ENCODE peak calls at places on chromosomes 2 and 18, in seven cellular contexts. W is stomach, X is GM12878, U is heart left ventricle, V is A549, H is K562, J is tibial nerve. L is an unnamed sample. For H3K4me1, the result is how much of the 10 kb centered on the place peaks cover.

GRCh38 chr2:177579486-177580036 is 187.0 kb downstream of the AGPS start:
- DNase-seq in W (no peak), V (no peak), U (no peak), H (no peak), J (no peak), X (no peak), L (no peak)

GRCh38 chr2:98465456-98466201 is 21.0 kb downstream of the INPP4A start:
- DNase-seq in V (no peak), X (peak), J (peak), W (peak), H (peak), U (peak), L (no peak)

GRCh38 chr18:53764086-53764485 is 460.4 kb downstream of the MBD2 start:
- DNase-seq in W (no peak), J (no peak), X (no peak), V (no peak), H (no peak), U (no peak), L (no peak)

GRCh38 chr2:43082111-43082877 is 144.1 kb downstream of the ZFP36L2 start:
- DNase-seq in V (peak), W (no peak), H (no peak), J (peak), U (peak), X (no peak), L (no peak)

GRCh38 chr2:219125886-219126270 is 34.7 kb downstream of the NHEJ1 start:
- DNase-seq in V (no peak), W (no peak), J (no peak), H (no peak), X (no peak), U (no peak), L (no peak)

GRCh38 chr2:29568135-29568534 is 353.3 kb downstream of the ALK start:
- DNase-seq in W (no peak), U (no peak), H (no peak), X (no peak), V (no peak), J (no peak), L (no peak)

GRCh38 chr2:181073896-181074295 is 93.5 kb downstream of the UBE2E3 start:
- DNase-seq in X (no peak), U (no peak), V (no peak), J (no peak), W (no peak), H (no peak), L (no peak)

GRCh38 chr18:62766266-62766665 is 50.9 kb downstream of the PHLPP1 start:
- DNase-seq in V (no peak), W (no peak), X (no peak), H (no peak), U (no peak), J (no peak), L (no peak)

GRCh38 chr2:40103163-40103562 is 324.1 kb upstream of the THUMPD2 start:
- DNase-seq in X (no peak), J (no peak), H (no peak), U (no peak), W (no peak), V (no peak), L (no peak)

GRCh38 chr2:227183657-227184367 is 19.4 kb downstream of the COL4A3 start:
- DNase-seq in W (no peak), V (peak), U (no peak), H (no peak), X (no peak), J (no peak), L (no peak)

GRCh38 chr2:119756837-119757236 is 2.9 kb upstream of the PTPN4 start:
- DNase-seq in H (peak), X (no peak), V (no peak), W (peak), U (peak), J (peak), L (no peak)

GRCh38 chr2:119760237-119760807 is 600 bp downstream of the PTPN4 start:
- DNase-seq in X (no peak), W (peak), H (no peak), J (no peak), V (no peak), U (peak), L (no peak)

GRCh38 chr2:119758881-119759450 is 756 bp upstream of the PTPN4 start:
- DNase-seq in U (no peak), H (no peak), X (no peak), V (no peak), W (no peak), J (no peak), L (no peak)

GRCh38 chr2:119760876-119761275 is 1.2 kb downstream of the PTPN4 start:
- DNase-seq in U (no peak), W (no peak), V (no peak), J (no peak), H (no peak), X (no peak), L (no peak)

GRCh38 chr2:119759451-119760236 is at the start of gene PTPN4:
- DNase-seq in W (peak), H (peak), V (peak), U (peak), X (peak), J (peak), L (peak)
- TF ChIP-seq CTCF in W (no peak), H (no peak), V (no peak), U (no peak), X (no peak), J (no peak), L (no peak)

GRCh38 chr2:119086327-119086726 is 72.2 kb downstream of the C1QL2 start:
- DNase-seq in U (no peak), H (no peak), X (no peak), V (no peak), W (no peak), J (no peak), L (no peak)
- H3K4me1 ChIP-seq in U (under half), H (under half), X (under half), V (under half), W (under half), J (under half), L (under half)

GRCh38 chr2:158583923-158584322 is 127.2 kb downstream of the PKP4 start:
- DNase-seq in W (no peak), H (no peak), U (no peak), V (no peak), X (no peak), J (no peak), L (no peak)

GRCh38 chr2:158586491-158586890 is 129.7 kb downstream of the PKP4 start:
- DNase-seq in W (no peak), U (no peak), H (no peak), J (no peak), X (no peak), V (peak), L (no peak)

DNA sequence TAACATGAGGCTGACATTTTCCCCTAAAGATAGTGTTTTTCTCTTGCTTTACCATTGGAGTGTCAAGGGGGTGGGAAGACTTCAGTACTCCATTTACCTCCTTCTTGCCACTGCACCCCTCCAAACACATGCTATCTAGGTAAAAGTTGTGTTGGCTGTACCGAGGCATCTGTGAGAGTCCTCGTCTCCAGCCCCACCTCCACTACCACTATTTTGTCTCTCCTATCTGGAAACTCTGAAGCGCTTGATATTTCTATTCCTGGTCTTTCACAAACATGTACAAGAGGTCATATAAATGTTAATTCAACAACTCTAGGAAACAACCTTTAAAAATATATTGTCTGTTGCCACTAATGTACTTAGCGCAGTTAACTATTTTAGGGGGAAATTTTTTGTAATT is 132.6 kb downstream of the PKP4 start:
- DNase-seq in W (no peak), J (no peak), U (no peak), X (no peak), H (no peak), V (no peak), L (no peak)
- TF ChIP-seq POLR2A in W (no peak), J (no peak), U (no peak), X (no peak), H (no peak), V (no peak), L (no peak)

GRCh38 chr18:24603151-24603550 is 142.7 kb downstream of the HRH4 start:
- DNase-seq in X (no peak), U (no peak), V (no peak), W (no peak), H (no peak), J (no peak), L (no peak)

GRCh38 chr18:24595556-24595955 is 135.1 kb downstream of the HRH4 start:
- DNase-seq in U (no peak), H (no peak), W (no peak), J (no peak), X (no peak), V (no peak), L (no peak)

GRCh38 chr18:24601624-24602023 is 141.2 kb downstream of the HRH4 start:
- DNase-seq in H (no peak), J (no peak), U (no peak), W (no peak), V (no peak), X (no peak), L (no peak)

GRCh38 chr18:24602156-24602555 is 141.7 kb downstream of the HRH4 start:
- DNase-seq in U (no peak), V (no peak), X (no peak), H (no peak), W (no peak), J (no peak), L (no peak)

GRCh38 chr18:24600076-24600654 is 139.7 kb downstream of the HRH4 start:
- DNase-seq in U (no peak), W (no peak), V (peak), J (peak), X (no peak), H (peak), L (no peak)
- TF ChIP-seq CTCF in U (peak), W (no peak), V (peak), J (peak), X (peak), H (no peak), L (peak)

DNA sequence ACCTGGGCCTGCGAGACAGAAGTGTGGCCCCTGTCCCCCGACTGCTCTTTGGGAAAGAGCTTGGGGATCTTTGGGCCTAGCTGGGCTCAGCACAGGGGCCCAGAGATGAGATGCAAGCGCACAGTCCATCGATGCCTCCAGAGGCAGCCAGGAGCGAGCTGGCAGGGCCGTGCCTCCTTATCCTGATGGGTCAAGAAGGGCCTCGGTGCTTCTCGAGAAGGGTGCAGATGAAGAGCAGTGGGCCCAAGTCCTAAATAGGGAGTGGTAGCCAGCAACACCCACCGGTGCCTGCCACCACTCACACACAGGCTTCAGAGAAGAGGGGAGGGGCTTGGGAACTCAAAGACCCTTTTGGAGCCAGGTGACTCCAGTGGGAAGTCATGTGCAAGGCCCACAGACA is 17.7 kb downstream of the KCNK3 start:
- DNase-seq in V (no peak), W (no peak), H (no peak), U (no peak), X (no peak), J (no peak), L (no peak)
- H3K4me1 ChIP-seq in V (under half), W (under half), H (under half), U (under half), X (under half), J (under half), L (under half)

DNA sequence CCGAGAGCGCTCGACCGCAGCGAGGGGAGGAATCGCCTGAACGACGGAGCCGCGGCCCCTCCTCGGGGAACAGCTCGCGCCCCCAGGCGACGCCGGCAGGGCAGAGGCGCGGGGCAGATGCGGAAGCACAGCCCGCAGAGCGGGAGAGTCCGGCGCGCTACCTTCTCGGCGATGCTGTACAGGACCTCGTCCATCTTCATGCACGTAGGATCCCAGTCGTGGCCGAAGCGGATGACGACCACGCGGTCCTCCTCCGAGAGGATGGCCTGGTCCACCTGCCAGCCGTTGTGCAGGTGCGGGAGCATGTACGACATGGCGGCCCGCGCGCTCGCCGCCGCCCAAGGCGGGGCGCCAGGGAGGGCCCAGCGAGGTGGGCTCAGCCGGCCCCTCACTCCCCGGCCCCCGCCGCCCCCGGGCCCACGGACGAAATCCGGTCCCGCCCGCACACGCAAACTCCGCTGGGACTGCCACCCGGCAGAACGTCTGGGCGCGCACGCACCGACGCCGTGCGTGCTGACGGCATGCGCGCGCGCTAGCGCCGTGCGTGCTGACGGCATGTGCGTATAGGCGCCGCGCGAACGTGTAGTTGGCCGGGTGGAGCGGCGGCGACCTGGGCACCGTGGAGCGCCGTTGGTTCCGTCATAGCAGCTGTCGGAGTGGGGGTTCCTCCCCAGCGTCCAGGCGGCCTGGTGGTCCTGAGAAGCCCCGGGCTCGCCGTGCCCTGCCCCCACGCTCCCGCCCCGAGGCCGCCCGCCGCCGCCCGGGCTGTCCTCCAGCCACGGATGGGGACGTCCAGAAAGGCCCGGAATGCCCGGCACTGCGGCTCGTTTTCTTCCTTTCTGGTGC is at the start of gene TXNL4A:
- DNase-seq in J (peak), H (peak), V (peak), U (peak), W (peak), X (peak), L (peak)
- TF ChIP-seq POLR2A in J (peak), H (peak), V (peak), U (peak), W (peak), X (peak), L (no peak)

DNA sequence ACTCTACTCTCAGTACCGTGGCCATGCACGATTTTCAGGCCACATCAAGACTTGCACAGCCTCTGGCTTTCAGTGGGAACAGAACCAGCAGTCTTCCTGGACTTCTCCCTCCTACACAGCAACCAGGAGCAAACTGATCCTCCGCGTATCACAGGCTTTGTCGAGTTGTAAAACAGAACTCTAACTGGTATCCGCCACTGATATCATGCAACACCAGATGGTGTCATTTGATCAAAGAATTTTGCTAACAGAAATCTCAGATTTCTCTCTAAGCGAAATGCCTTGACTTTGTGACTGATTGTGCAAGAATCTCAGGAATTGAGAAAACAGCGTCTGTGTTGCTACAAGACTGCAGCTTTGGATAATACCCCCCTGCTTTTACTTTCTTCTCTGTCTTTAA is 85.7 kb downstream of the COPS8 start:
- DNase-seq in V (peak), U (no peak), H (no peak), J (peak), W (no peak), X (no peak), L (no peak)
- TF ChIP-seq CTCF in V (peak), U (no peak), H (no peak), J (peak), W (no peak), X (no peak), L (no peak)

GRCh38 chr2:42060718-42061619 is 13.1 kb downstream of the PKDCC start:
- DNase-seq in U (peak), H (no peak), X (no peak), J (peak), V (no peak), W (no peak), L (no peak)

GRCh38 chr2:42061839-42062238 is 14.0 kb downstream of the PKDCC start:
- DNase-seq in U (no peak), J (no peak), V (no peak), X (no peak), W (no peak), H (no peak), L (no peak)

GRCh38 chr2:42059261-42059898 is 11.6 kb downstream of the PKDCC start:
- DNase-seq in X (no peak), U (no peak), V (no peak), W (no peak), J (no peak), H (no peak), L (no peak)

GRCh38 chr2:42057902-42058450 is 10.2 kb downstream of the PKDCC start:
- DNase-seq in W (no peak), X (no peak), V (no peak), U (no peak), H (no peak), J (no peak), L (no peak)

DNA sequence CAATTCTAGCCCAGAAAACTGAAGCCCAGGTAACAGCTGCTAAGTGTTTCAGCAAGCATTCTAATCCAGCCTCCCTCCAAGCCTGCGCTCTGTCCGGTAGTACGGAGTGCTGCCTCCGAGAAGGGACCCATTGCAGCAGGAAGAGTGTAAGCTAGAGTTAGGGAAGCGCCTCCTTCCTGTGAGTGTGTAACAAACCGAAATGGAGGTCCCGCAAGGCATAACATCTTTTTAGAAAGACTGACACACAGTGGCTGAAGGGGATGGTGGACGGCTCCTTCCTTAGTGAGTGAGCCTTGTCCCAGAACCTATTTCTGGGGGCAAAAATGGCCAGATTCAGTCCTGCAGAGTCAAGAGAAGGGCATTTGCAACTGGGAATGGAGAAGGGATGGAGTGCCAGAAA is 12.2 kb downstream of the PKDCC start:
- DNase-seq in W (no peak), V (no peak), U (no peak), J (no peak), H (no peak), X (no peak), L (no peak)
- H3K4me1 ChIP-seq in W (under half), V (half or more), U (half or more), J (under half), H (under half), X (under half), L (under half)

DNA sequence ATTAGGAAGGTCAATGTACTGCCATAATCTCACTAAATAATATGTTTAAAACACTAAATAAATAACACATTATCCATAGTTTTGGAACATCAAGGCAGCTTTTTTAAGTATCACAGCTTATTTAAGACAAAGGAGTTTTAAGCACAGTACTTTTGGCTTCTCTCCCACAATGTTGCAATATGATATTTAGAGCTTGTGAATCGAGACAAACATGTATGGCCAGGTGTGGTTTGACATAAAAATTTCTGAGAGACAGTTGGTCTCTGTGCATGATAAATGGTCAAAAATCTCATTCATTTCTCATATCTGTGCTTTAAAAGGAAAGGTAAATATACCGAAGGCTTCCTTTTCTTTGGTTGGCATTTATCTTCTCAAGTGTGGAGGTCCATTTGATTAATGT is 267.5 kb downstream of the MTX2 start:
- DNase-seq in J (no peak), H (no peak), U (no peak), V (no peak), W (no peak), X (no peak), L (no peak)
- TF ChIP-seq POLR2A in J (no peak), H (no peak), U (no peak), V (no peak), W (no peak), X (no peak), L (no peak)

DNA sequence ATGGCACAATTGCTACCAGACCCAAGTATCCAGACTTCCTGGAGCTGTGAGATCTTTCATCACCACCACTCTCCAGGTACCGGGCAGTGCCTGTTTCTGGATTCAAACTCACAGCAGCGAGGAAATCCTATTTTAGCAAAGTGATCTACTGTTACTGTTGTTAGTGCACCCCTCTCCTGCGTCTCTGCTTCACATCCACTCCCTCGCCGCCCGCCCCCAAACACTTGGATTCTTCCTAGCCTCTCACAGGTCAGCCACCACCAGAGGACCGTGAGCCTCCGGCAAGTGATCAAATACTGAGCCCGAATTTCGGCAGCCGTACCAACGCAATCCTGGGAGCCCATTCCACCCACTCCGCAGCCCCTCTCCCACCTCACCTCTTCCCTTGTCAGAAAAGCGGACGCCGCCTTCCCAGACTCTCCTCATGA is 519 bp downstream of the METTL4 start:
- DNase-seq in H (peak), X (peak), V (peak), U (peak), W (peak), J (peak), L (no peak)
- TF ChIP-seq CTCF in H (no peak), X (no peak), V (no peak), U (no peak), W (no peak), J (peak), L (no peak)